ENCODE peak calls at places on chromosomes 2 and 18, in nine cellular contexts. Z is A549; R is astrocyte of the spinal cord; X is cerebellar cortex; F is effector memory CD4-positive, alpha-beta T cell; Q is aorta; G is naive thymus-derived CD8-positive, alpha-beta T cell; W is naive B cell; Y is neural progenitor cell. M is an unnamed sample.

GRCh38 chr2:68365087-68365486 is at the start of gene PLEK:
- DNase-seq in R (no peak), Y (no peak), W (peak; percentile 76), Z (no peak), G (no peak), X (no peak), Q (peak; percentile 76), F (no peak), M (no peak)

GRCh38 chr2:950627-950992 is at the start of gene SNTG2:
- DNase-seq in Q (peak; percentile 82), F (no peak), R (no peak), W (peak; percentile 57), X (no peak), Z (no peak), G (peak; percentile 73), Y (peak; percentile 79), M (peak; percentile 93)

GRCh38 chr2:144407262-144407661 is 112.7 kb downstream of the ZEB2 start:
- DNase-seq in W (no peak), F (no peak), Q (no peak), G (no peak), Y (no peak), Z (no peak), R (no peak), X (no peak), M (no peak)

GRCh38 chr2:237806334-237806733 is 7.8 kb downstream of the RBM44 start:
- DNase-seq in X (no peak), R (peak; percentile 77), G (no peak), F (no peak), Q (no peak), W (no peak), Y (no peak), Z (no peak), M (no peak)

GRCh38 chr2:217393585-217394032 is 533.7 kb upstream of the TNP1 start:
- DNase-seq in G (no peak), Y (no peak), W (no peak), F (no peak), R (peak; percentile 64), X (peak; percentile 70), Z (no peak), Q (peak; percentile 88), M (no peak)

GRCh38 chr2:206160807-206161179 is 1.1 kb downstream of the EEF1B2 start:
- DNase-seq in R (no peak), Y (no peak), Z (no peak), W (no peak), Q (no peak), G (no peak), X (no peak), F (no peak), M (no peak)

GRCh38 chr2:11342561-11343343 is 1.7 kb downstream of the ROCK2 start:
- DNase-seq in Z (peak; percentile 56), Q (no peak), X (peak; percentile 67), F (no peak), Y (peak; percentile 44), R (peak; percentile 81), W (no peak), G (no peak), M (no peak)

GRCh38 chr2:98026292-98026691 is 30.5 kb upstream of the TMEM131 start:
- DNase-seq in Y (no peak), X (no peak), Z (no peak), F (no peak), G (peak; percentile 16), Q (no peak), W (no peak), R (no peak), M (no peak)

GRCh38 chr2:96427917-96428316 is 77.2 kb downstream of the NEURL3 start:
- DNase-seq in G (no peak), Q (no peak), W (no peak), Z (peak; percentile 57), Y (no peak), F (no peak), R (peak; percentile 48), X (no peak), M (no peak)

GRCh38 chr2:1617425-1618021 is 126.8 kb downstream of the PXDN start:
- DNase-seq in Q (peak; percentile 57), W (no peak), R (no peak), Y (no peak), G (no peak), X (no peak), Z (no peak), F (no peak), M (no peak)

GRCh38 chr18:74271656-74272055 is 20.1 kb downstream of the CYB5A start:
- DNase-seq in Q (no peak), F (no peak), Y (no peak), Z (no peak), R (no peak), G (no peak), W (no peak), X (no peak), M (no peak)

GRCh38 chr2:232979871-232980461 is 33.1 kb downstream of the NGEF start:
- DNase-seq in X (no peak), Y (no peak), Z (peak; percentile 79), F (no peak), G (no peak), Q (peak; percentile 35), W (no peak), R (peak; percentile 74), M (no peak)

GRCh38 chr2:223101340-223102039 is 49.5 kb downstream of the KCNE4 start:
- DNase-seq in X (peak; percentile 18), Y (peak; percentile 55), Q (no peak), G (no peak), F (no peak), Z (peak; percentile 52), R (peak; percentile 45), W (no peak), M (peak; percentile 80)

GRCh38 chr2:98868548-98869271 is 67.3 kb downstream of the CRACDL start:
- DNase-seq in G (no peak), R (no peak), Z (no peak), Y (no peak), X (no peak), Q (no peak), F (no peak), W (no peak), M (no peak)

GRCh38 chr2:74554821-74555531 is 456 bp downstream of the DOK1 start:
- DNase-seq in G (no peak), F (peak; percentile 25), W (peak; percentile 42), X (no peak), Y (peak; percentile 79), Q (peak; percentile 86), R (no peak), Z (no peak), M (peak; percentile 75)

GRCh38 chr2:61014805-61015204 is 2.7 kb upstream of the PEX13 start:
- DNase-seq in W (no peak), Q (no peak), Z (no peak), Y (no peak), X (no peak), F (no peak), R (no peak), G (no peak), M (no peak)

GRCh38 chr2:23430263-23430662 is 45.3 kb downstream of the KLHL29 start:
- DNase-seq in Y (no peak), F (no peak), Z (no peak), G (no peak), W (no peak), R (peak; percentile 86), Q (no peak), X (no peak), M (no peak)

GRCh38 chr2:1493361-1494126 is 80.3 kb downstream of the TPO start:
- DNase-seq in W (no peak), X (no peak), R (no peak), Z (no peak), F (no peak), Q (peak; percentile 26), Y (no peak), G (no peak), M (no peak)

GRCh38 chr2:105143467-105144127 is 97.9 kb upstream of the GPR45 start:
- DNase-seq in W (peak; percentile 47), G (peak; percentile 8), Y (peak; percentile 86), X (no peak), R (no peak), Z (no peak), Q (no peak), F (no peak), M (peak; percentile 89)

GRCh38 chr2:191108331-191108730 is 42.5 kb downstream of the STAT4 start:
- DNase-seq in X (no peak), Z (no peak), G (no peak), Q (no peak), Y (no peak), R (no peak), W (no peak), F (no peak), M (no peak)

GRCh38 chr2:162490052-162490717 is 146.3 kb downstream of the GCA start:
- DNase-seq in G (no peak), Z (no peak), F (no peak), Y (no peak), X (no peak), Q (no peak), R (no peak), W (no peak), M (no peak)

GRCh38 chr2:72780483-72780882 is 45.4 kb downstream of the EXOC6B start:
- DNase-seq in Q (no peak), G (no peak), R (peak; percentile 50), F (no peak), X (peak; percentile 48), Z (no peak), Y (no peak), W (no peak), M (no peak)

GRCh38 chr2:14350856-14351255 is 281.7 kb upstream of the LRATD1 start:
- DNase-seq in Q (no peak), Z (no peak), F (no peak), Y (no peak), R (no peak), G (no peak), X (no peak), W (no peak), M (no peak)

GRCh38 chr18:59705145-59705544 is 7.9 kb upstream of the CCBE1 start:
- DNase-seq in Y (no peak), Z (no peak), G (no peak), W (no peak), F (no peak), R (no peak), X (no peak), Q (no peak), M (no peak)

GRCh38 chr2:172613035-172613434 is 57.1 kb downstream of the PDK1 start:
- DNase-seq in Q (no peak), G (no peak), F (no peak), R (no peak), X (no peak), Y (peak; percentile 33), W (no peak), Z (no peak), M (peak; percentile 57)

GRCh38 chr2:240959941-240960308 is 38.5 kb upstream of the SNED1 start:
- DNase-seq in G (no peak), X (no peak), Y (no peak), F (no peak), Z (no peak), R (no peak), W (no peak), Q (no peak), M (peak; percentile 11)

GRCh38 chr2:218407717-218408116 is 8.0 kb downstream of the CTDSP1 start:
- DNase-seq in W (no peak), R (no peak), F (no peak), Z (no peak), Q (no peak), G (no peak), X (no peak), Y (peak; percentile 1), M (no peak)

GRCh38 chr2:11270891-11271290 is 73.5 kb downstream of the ROCK2 start:
- DNase-seq in G (no peak), X (no peak), Y (no peak), Q (no peak), F (no peak), R (peak; percentile 60), W (no peak), Z (no peak), M (no peak)

GRCh38 chr2:226891780-226892590 is 56.1 kb downstream of the RHBDD1 start:
- DNase-seq in Q (no peak), X (no peak), Z (no peak), W (no peak), R (peak; percentile 82), G (no peak), Y (no peak), F (no peak), M (no peak)

GRCh38 chr2:233164117-233164516 is 87.4 kb upstream of the ATG16L1 start:
- DNase-seq in X (no peak), Z (no peak), Q (no peak), W (no peak), Y (no peak), R (no peak), G (no peak), F (no peak), M (no peak)

GRCh38 chr2:29376541-29376940 is 261.3 kb downstream of the CLIP4 start:
- DNase-seq in F (no peak), G (no peak), Q (no peak), Y (no peak), Z (no peak), W (no peak), X (peak; percentile 71), R (no peak), M (no peak)